ENCODE peak calls at places on chromosomes 4 and X, in eight cellular contexts. One of them, this sample, is unnamed.

GRCh38 chr4:103498161-103499070 is 221.4 kb downstream of the TACR3 start:
- DNase-seq in GM20000: peak; percentile 40
- DNase-seq in neural crest cell: no peak
- DNase-seq in Ammon's horn: no peak
- DNase-seq in dorsolateral prefrontal cortex: no peak
- DNase-seq in cardiac muscle cell: no peak
- DNase-seq in globus pallidus: no peak
- DNase-seq in AG10803: peak; percentile 76
- DNase-seq in this sample: peak; percentile 76

GRCh38 chrX:135395064-135395463 is 26.7 kb upstream of the SMIM10L2A start:
- DNase-seq in globus pallidus: no peak
- DNase-seq in AG10803: no peak
- DNase-seq in Ammon's horn: no peak
- DNase-seq in neural crest cell: no peak
- DNase-seq in cardiac muscle cell: no peak
- DNase-seq in dorsolateral prefrontal cortex: no peak
- DNase-seq in GM20000: no peak
- DNase-seq in this sample: no peak

GRCh38 chrX:7586126-7586525 is 256.8 kb upstream of the VCX start:
- DNase-seq in Ammon's horn: peak; percentile 30
- DNase-seq in AG10803: peak; percentile 48
- DNase-seq in dorsolateral prefrontal cortex: no peak
- DNase-seq in GM20000: peak; percentile 18
- DNase-seq in neural crest cell: no peak
- DNase-seq in cardiac muscle cell: peak; percentile 46
- DNase-seq in globus pallidus: peak; percentile 6
- DNase-seq in this sample: peak; percentile 35

GRCh38 chr4:54746228-54746627 is 88.5 kb downstream of the KIT start:
- DNase-seq in globus pallidus: no peak
- DNase-seq in cardiac muscle cell: no peak
- DNase-seq in Ammon's horn: no peak
- DNase-seq in dorsolateral prefrontal cortex: no peak
- DNase-seq in AG10803: peak; percentile 80
- DNase-seq in neural crest cell: no peak
- DNase-seq in GM20000: no peak
- DNase-seq in this sample: no peak

GRCh38 chr4:138835833-138836521 is 179.6 kb upstream of the NOCT start:
- DNase-seq in GM20000: no peak
- DNase-seq in neural crest cell: no peak
- DNase-seq in cardiac muscle cell: peak; percentile 48
- DNase-seq in AG10803: peak; percentile 1
- DNase-seq in dorsolateral prefrontal cortex: no peak
- DNase-seq in globus pallidus: no peak
- DNase-seq in Ammon's horn: no peak
- DNase-seq in this sample: peak; percentile 29

GRCh38 chrX:27186671-27187070 is 276.5 kb downstream of the PPP4R3C start:
- DNase-seq in GM20000: peak; percentile 3
- DNase-seq in globus pallidus: no peak
- DNase-seq in AG10803: peak; percentile 3
- DNase-seq in Ammon's horn: peak; percentile 2
- DNase-seq in dorsolateral prefrontal cortex: no peak
- DNase-seq in cardiac muscle cell: peak; percentile 28
- DNase-seq in neural crest cell: peak; percentile 8
- DNase-seq in this sample: peak; percentile 17

GRCh38 chr4:180949825-180950224 is 1293.4 kb upstream of the TENM3 start:
- DNase-seq in AG10803: no peak
- DNase-seq in dorsolateral prefrontal cortex: no peak
- DNase-seq in cardiac muscle cell: no peak
- DNase-seq in globus pallidus: no peak
- DNase-seq in neural crest cell: no peak
- DNase-seq in Ammon's horn: no peak
- DNase-seq in GM20000: no peak
- DNase-seq in this sample: peak; percentile 65

GRCh38 chr4:139664442-139664841 is 1.2 kb upstream of the MGST2 start:
- DNase-seq in cardiac muscle cell: no peak
- DNase-seq in Ammon's horn: no peak
- DNase-seq in dorsolateral prefrontal cortex: no peak
- DNase-seq in neural crest cell: no peak
- DNase-seq in AG10803: no peak
- DNase-seq in globus pallidus: no peak
- DNase-seq in GM20000: no peak
- DNase-seq in this sample: no peak

GRCh38 chr4:26074672-26075071 is 160.7 kb downstream of the SMIM20 start:
- DNase-seq in cardiac muscle cell: no peak
- DNase-seq in globus pallidus: peak; percentile 35
- DNase-seq in neural crest cell: no peak
- DNase-seq in GM20000: peak; percentile 82
- DNase-seq in dorsolateral prefrontal cortex: no peak
- DNase-seq in AG10803: no peak
- DNase-seq in Ammon's horn: peak; percentile 51
- DNase-seq in this sample: no peak

GRCh38 chr4:109730294-109731051 is 603 bp upstream of the PLA2G12A start:
- DNase-seq in globus pallidus: no peak
- DNase-seq in cardiac muscle cell: peak; percentile 66
- DNase-seq in AG10803: peak; percentile 57
- DNase-seq in GM20000: no peak
- DNase-seq in neural crest cell: peak; percentile 42
- DNase-seq in dorsolateral prefrontal cortex: peak; percentile 56
- DNase-seq in Ammon's horn: peak; percentile 68
- DNase-seq in this sample: peak; percentile 48

GRCh38 chr4:177380730-177381287 is 61.4 kb downstream of the AGA start:
- DNase-seq in globus pallidus: no peak
- DNase-seq in neural crest cell: no peak
- DNase-seq in AG10803: no peak
- DNase-seq in Ammon's horn: no peak
- DNase-seq in dorsolateral prefrontal cortex: no peak
- DNase-seq in cardiac muscle cell: no peak
- DNase-seq in GM20000: no peak
- DNase-seq in this sample: no peak

GRCh38 chr4:126051709-126052424 is 737.1 kb downstream of the FAT4 start:
- DNase-seq in neural crest cell: no peak
- DNase-seq in AG10803: peak; percentile 86
- DNase-seq in globus pallidus: peak; percentile 87
- DNase-seq in dorsolateral prefrontal cortex: no peak
- DNase-seq in Ammon's horn: peak; percentile 84
- DNase-seq in GM20000: no peak
- DNase-seq in cardiac muscle cell: peak; percentile 26
- DNase-seq in this sample: peak; percentile 63

GRCh38 chr4:124423160-124423559 is 289.4 kb downstream of the ANKRD50 start:
- DNase-seq in AG10803: no peak
- DNase-seq in dorsolateral prefrontal cortex: no peak
- DNase-seq in neural crest cell: no peak
- DNase-seq in globus pallidus: no peak
- DNase-seq in GM20000: no peak
- DNase-seq in Ammon's horn: no peak
- DNase-seq in cardiac muscle cell: no peak
- DNase-seq in this sample: peak; percentile 44

GRCh38 chr4:153497988-153498967 is 32.1 kb downstream of the TMEM131L start:
- DNase-seq in AG10803: peak; percentile 81
- DNase-seq in GM20000: peak; percentile 59
- DNase-seq in dorsolateral prefrontal cortex: no peak
- DNase-seq in globus pallidus: no peak
- DNase-seq in neural crest cell: no peak
- DNase-seq in cardiac muscle cell: no peak
- DNase-seq in Ammon's horn: peak; percentile 37
- DNase-seq in this sample: no peak

GRCh38 chr4:25161599-25161960 is 1.3 kb upstream of the SEPSECS start:
- DNase-seq in dorsolateral prefrontal cortex: no peak
- DNase-seq in AG10803: no peak
- DNase-seq in neural crest cell: no peak
- DNase-seq in cardiac muscle cell: no peak
- DNase-seq in Ammon's horn: no peak
- DNase-seq in globus pallidus: no peak
- DNase-seq in GM20000: no peak
- DNase-seq in this sample: peak; percentile 55

GRCh38 chr4:128513664-128514484 is 226.3 kb upstream of the PGRMC2 start:
- DNase-seq in GM20000: no peak
- DNase-seq in neural crest cell: no peak
- DNase-seq in Ammon's horn: no peak
- DNase-seq in dorsolateral prefrontal cortex: no peak
- DNase-seq in cardiac muscle cell: no peak
- DNase-seq in globus pallidus: no peak
- DNase-seq in AG10803: peak; percentile 56
- DNase-seq in this sample: no peak

GRCh38 chr4:138915725-138916124 is 99.9 kb upstream of the NOCT start:
- DNase-seq in GM20000: no peak
- DNase-seq in dorsolateral prefrontal cortex: no peak
- DNase-seq in globus pallidus: no peak
- DNase-seq in Ammon's horn: no peak
- DNase-seq in AG10803: no peak
- DNase-seq in cardiac muscle cell: no peak
- DNase-seq in neural crest cell: no peak
- DNase-seq in this sample: no peak

GRCh38 chr4:76723373-76723772 is 174.6 kb downstream of the SOWAHB start:
- DNase-seq in AG10803: peak; percentile 59
- DNase-seq in neural crest cell: no peak
- DNase-seq in globus pallidus: no peak
- DNase-seq in dorsolateral prefrontal cortex: no peak
- DNase-seq in GM20000: no peak
- DNase-seq in Ammon's horn: no peak
- DNase-seq in cardiac muscle cell: no peak
- DNase-seq in this sample: no peak

GRCh38 chr4:53004497-53005148 is 142.5 kb downstream of the RASL11B start:
- DNase-seq in cardiac muscle cell: no peak
- DNase-seq in GM20000: no peak
- DNase-seq in AG10803: no peak
- DNase-seq in neural crest cell: no peak
- DNase-seq in dorsolateral prefrontal cortex: no peak
- DNase-seq in Ammon's horn: no peak
- DNase-seq in globus pallidus: no peak
- DNase-seq in this sample: no peak

GRCh38 chrX:45347877-45348675 is 147.4 kb upstream of the DIPK2B start:
- DNase-seq in dorsolateral prefrontal cortex: no peak
- DNase-seq in GM20000: no peak
- DNase-seq in cardiac muscle cell: no peak
- DNase-seq in AG10803: peak; percentile 86
- DNase-seq in Ammon's horn: no peak
- DNase-seq in neural crest cell: no peak
- DNase-seq in globus pallidus: no peak
- DNase-seq in this sample: peak; percentile 64

GRCh38 chr4:113996599-113997177 is 17.2 kb upstream of the ARSJ start:
- DNase-seq in neural crest cell: no peak
- DNase-seq in globus pallidus: no peak
- DNase-seq in dorsolateral prefrontal cortex: no peak
- DNase-seq in Ammon's horn: no peak
- DNase-seq in GM20000: no peak
- DNase-seq in cardiac muscle cell: no peak
- DNase-seq in AG10803: no peak
- DNase-seq in this sample: peak; percentile 84

GRCh38 chrX:111041018-111041462 is 55.0 kb upstream of the PAK3 start:
- DNase-seq in GM20000: no peak
- DNase-seq in neural crest cell: no peak
- DNase-seq in cardiac muscle cell: no peak
- DNase-seq in dorsolateral prefrontal cortex: no peak
- DNase-seq in Ammon's horn: peak; percentile 35
- DNase-seq in AG10803: peak; percentile 92
- DNase-seq in globus pallidus: no peak
- DNase-seq in this sample: peak; percentile 91

GRCh38 chr4:76881375-76881774 is 16.6 kb downstream of the SOWAHB start:
- DNase-seq in cardiac muscle cell: no peak
- DNase-seq in Ammon's horn: no peak
- DNase-seq in neural crest cell: no peak
- DNase-seq in GM20000: no peak
- DNase-seq in dorsolateral prefrontal cortex: no peak
- DNase-seq in AG10803: no peak
- DNase-seq in globus pallidus: no peak
- DNase-seq in this sample: peak; percentile 94

GRCh38 chr4:94408549-94409374 is 43.0 kb upstream of the PDLIM5 start:
- DNase-seq in AG10803: peak; percentile 58
- DNase-seq in dorsolateral prefrontal cortex: no peak
- DNase-seq in globus pallidus: no peak
- DNase-seq in Ammon's horn: no peak
- DNase-seq in neural crest cell: no peak
- DNase-seq in cardiac muscle cell: peak; percentile 73
- DNase-seq in GM20000: no peak
- DNase-seq in this sample: no peak

GRCh38 chrX:53479295-53479694 is 45.1 kb upstream of the HSD17B10 start:
- DNase-seq in AG10803: no peak
- DNase-seq in Ammon's horn: no peak
- DNase-seq in dorsolateral prefrontal cortex: no peak
- DNase-seq in GM20000: no peak
- DNase-seq in cardiac muscle cell: no peak
- DNase-seq in globus pallidus: no peak
- DNase-seq in neural crest cell: no peak
- DNase-seq in this sample: peak; percentile 18

GRCh38 chr4:90080116-90080515 is 47.1 kb upstream of the CCSER1 start:
- DNase-seq in neural crest cell: no peak
- DNase-seq in dorsolateral prefrontal cortex: no peak
- DNase-seq in GM20000: no peak
- DNase-seq in cardiac muscle cell: no peak
- DNase-seq in globus pallidus: no peak
- DNase-seq in Ammon's horn: no peak
- DNase-seq in AG10803: no peak
- DNase-seq in this sample: no peak

GRCh38 chr4:83850435-83850834 is 314.5 kb downstream of the GPAT3 start:
- DNase-seq in cardiac muscle cell: peak; percentile 5
- DNase-seq in dorsolateral prefrontal cortex: no peak
- DNase-seq in GM20000: no peak
- DNase-seq in Ammon's horn: no peak
- DNase-seq in AG10803: peak; percentile 46
- DNase-seq in globus pallidus: no peak
- DNase-seq in neural crest cell: no peak
- DNase-seq in this sample: no peak

GRCh38 chrX:124842205-124842604 is 477.5 kb upstream of the TEX13C start:
- DNase-seq in dorsolateral prefrontal cortex: no peak
- DNase-seq in Ammon's horn: no peak
- DNase-seq in neural crest cell: no peak
- DNase-seq in globus pallidus: no peak
- DNase-seq in cardiac muscle cell: no peak
- DNase-seq in AG10803: no peak
- DNase-seq in GM20000: no peak
- DNase-seq in this sample: no peak

GRCh38 chr4:17063870-17064269 is 165.4 kb upstream of the LDB2 start:
- DNase-seq in AG10803: peak; percentile 89
- DNase-seq in GM20000: no peak
- DNase-seq in globus pallidus: no peak
- DNase-seq in dorsolateral prefrontal cortex: no peak
- DNase-seq in neural crest cell: no peak
- DNase-seq in cardiac muscle cell: no peak
- DNase-seq in Ammon's horn: no peak
- DNase-seq in this sample: no peak

GRCh38 chr4:145736241-145736831 is 56.4 kb downstream of the C4orf51 start:
- DNase-seq in dorsolateral prefrontal cortex: no peak
- DNase-seq in GM20000: no peak
- DNase-seq in cardiac muscle cell: peak; percentile 7
- DNase-seq in AG10803: peak; percentile 76
- DNase-seq in Ammon's horn: no peak
- DNase-seq in neural crest cell: no peak
- DNase-seq in globus pallidus: no peak
- DNase-seq in this sample: no peak

GRCh38 chrX:51296138-51296537 is 36.5 kb upstream of the NUDT10 start:
- DNase-seq in globus pallidus: no peak
- DNase-seq in neural crest cell: no peak
- DNase-seq in AG10803: no peak
- DNase-seq in dorsolateral prefrontal cortex: no peak
- DNase-seq in GM20000: no peak
- DNase-seq in Ammon's horn: no peak
- DNase-seq in cardiac muscle cell: no peak
- DNase-seq in this sample: no peak

GRCh38 chr4:38821739-38822138 is 17.1 kb upstream of the TLR1 start:
- DNase-seq in dorsolateral prefrontal cortex: no peak
- DNase-seq in cardiac muscle cell: no peak
- DNase-seq in neural crest cell: no peak
- DNase-seq in Ammon's horn: no peak
- DNase-seq in GM20000: no peak
- DNase-seq in globus pallidus: no peak
- DNase-seq in AG10803: no peak
- DNase-seq in this sample: no peak

GRCh38 chrX:45497290-45497689 is 296.6 kb upstream of the DIPK2B start:
- DNase-seq in globus pallidus: no peak
- DNase-seq in Ammon's horn: no peak
- DNase-seq in AG10803: peak; percentile 32
- DNase-seq in GM20000: no peak
- DNase-seq in dorsolateral prefrontal cortex: no peak
- DNase-seq in neural crest cell: no peak
- DNase-seq in cardiac muscle cell: no peak
- DNase-seq in this sample: peak; percentile 85

GRCh38 chr4:80446664-80447063 is 111.1 kb downstream of the CFAP299 start:
- DNase-seq in GM20000: no peak
- DNase-seq in cardiac muscle cell: no peak
- DNase-seq in AG10803: peak; percentile 76
- DNase-seq in dorsolateral prefrontal cortex: no peak
- DNase-seq in Ammon's horn: no peak
- DNase-seq in globus pallidus: no peak
- DNase-seq in neural crest cell: no peak
- DNase-seq in this sample: peak; percentile 66